ENCODE peak calls at places on chromosomes 3 and 15, in six cellular contexts. One of them, this sample, is unnamed.

GRCh38 chr15:42152196-42152920 is 4.1 kb downstream of the PLA2G4F start:
- DNase-seq in Kasumi-1: no peak
- DNase-seq in AG09309: no peak
- DNase-seq in activated gamma-delta T cell treated with Interleukin-2 at 50 U/mL for 16 hours: no peak
- DNase-seq in T-helper 2 cell: no peak
- DNase-seq in NCI-H1092: no peak
- DNase-seq in this sample: no peak

GRCh38 chr15:62212746-62213145 is 47.7 kb upstream of the C2CD4B start:
- DNase-seq in NCI-H1092: no peak
- DNase-seq in activated gamma-delta T cell treated with Interleukin-2 at 50 U/mL for 16 hours: no peak
- DNase-seq in T-helper 2 cell: no peak
- DNase-seq in Kasumi-1: no peak
- DNase-seq in AG09309: no peak
- DNase-seq in this sample: no peak

GRCh38 chr15:100769043-100769974 is 110.3 kb upstream of the ALDH1A3 start:
- DNase-seq in activated gamma-delta T cell treated with Interleukin-2 at 50 U/mL for 16 hours: no peak
- DNase-seq in Kasumi-1: no peak
- DNase-seq in NCI-H1092: no peak
- DNase-seq in AG09309: no peak
- DNase-seq in T-helper 2 cell: no peak
- DNase-seq in this sample: no peak

GRCh38 chr3:182258538-182259177 is 534.6 kb upstream of the ATP11B start:
- DNase-seq in NCI-H1092: peak; percentile 24
- DNase-seq in T-helper 2 cell: no peak
- DNase-seq in Kasumi-1: peak; percentile 58
- DNase-seq in activated gamma-delta T cell treated with Interleukin-2 at 50 U/mL for 16 hours: no peak
- DNase-seq in AG09309: no peak
- DNase-seq in this sample: no peak

GRCh38 chr15:73865904-73866303 is 7.5 kb upstream of the TBC1D21 start:
- DNase-seq in T-helper 2 cell: no peak
- DNase-seq in activated gamma-delta T cell treated with Interleukin-2 at 50 U/mL for 16 hours: no peak
- DNase-seq in NCI-H1092: no peak
- DNase-seq in AG09309: no peak
- DNase-seq in Kasumi-1: no peak
- DNase-seq in this sample: no peak

GRCh38 chr3:117170112-117170511 is 460.5 kb downstream of the TUSC7 start:
- DNase-seq in NCI-H1092: no peak
- DNase-seq in activated gamma-delta T cell treated with Interleukin-2 at 50 U/mL for 16 hours: no peak
- DNase-seq in AG09309: no peak
- DNase-seq in Kasumi-1: no peak
- DNase-seq in T-helper 2 cell: no peak
- DNase-seq in this sample: no peak

GRCh38 chr3:42043116-42043796 is 47.9 kb upstream of the TRAK1 start:
- DNase-seq in activated gamma-delta T cell treated with Interleukin-2 at 50 U/mL for 16 hours: no peak
- DNase-seq in AG09309: no peak
- DNase-seq in Kasumi-1: no peak
- DNase-seq in NCI-H1092: peak; percentile 81
- DNase-seq in T-helper 2 cell: no peak
- DNase-seq in this sample: no peak

GRCh38 chr3:52845157-52845556 is 10.3 kb upstream of the MUSTN1 start:
- DNase-seq in NCI-H1092: no peak
- DNase-seq in AG09309: no peak
- DNase-seq in Kasumi-1: no peak
- DNase-seq in T-helper 2 cell: no peak
- DNase-seq in activated gamma-delta T cell treated with Interleukin-2 at 50 U/mL for 16 hours: no peak
- DNase-seq in this sample: no peak

GRCh38 chr15:57183041-57183440 is 193.3 kb upstream of the CGNL1 start:
- DNase-seq in NCI-H1092: no peak
- DNase-seq in Kasumi-1: no peak
- DNase-seq in AG09309: no peak
- DNase-seq in T-helper 2 cell: no peak
- DNase-seq in activated gamma-delta T cell treated with Interleukin-2 at 50 U/mL for 16 hours: no peak
- DNase-seq in this sample: no peak

GRCh38 chr15:68027388-68027787 is 26.7 kb upstream of the PIAS1 start:
- DNase-seq in activated gamma-delta T cell treated with Interleukin-2 at 50 U/mL for 16 hours: no peak
- DNase-seq in AG09309: no peak
- DNase-seq in NCI-H1092: no peak
- DNase-seq in T-helper 2 cell: no peak
- DNase-seq in Kasumi-1: no peak
- DNase-seq in this sample: no peak